ENCODE peak calls at places on chromosome 10, in five cellular contexts. H is small intestine, F is IMR-90, Z is pancreas, T is stomach. W is an unnamed sample.

GRCh38 chr10:126932516-126932915 is 27.3 kb downstream of the DOCK1 start:
- DNase-seq in T (no peak), F (no peak), Z (no peak), H (no peak), W (no peak)

GRCh38 chr10:97991875-97992274 is 38.5 kb downstream of the CRTAC1 start:
- DNase-seq in Z (no peak), H (peak; percentile 2), T (no peak), F (peak; percentile 17), W (no peak)

GRCh38 chr10:132388901-132389630 is 7.9 kb upstream of the PWWP2B start:
- DNase-seq in F (no peak), T (no peak), Z (peak; percentile 85), H (no peak), W (peak; percentile 56)

GRCh38 chr10:48324580-48324979 is 18.1 kb downstream of the MAPK8 start:
- DNase-seq in T (no peak), H (no peak), F (no peak), Z (no peak), W (no peak)

GRCh38 chr10:28858641-28859040 is 181.3 kb downstream of the BAMBI start:
- DNase-seq in F (no peak), T (no peak), H (no peak), Z (no peak), W (no peak)

GRCh38 chr10:117152668-117153067 is 14.6 kb upstream of the VAX1 start:
- DNase-seq in H (no peak), Z (no peak), F (no peak), T (no peak), W (no peak)

GRCh38 chr10:16967866-16968721 is 150.9 kb upstream of the RSU1 start:
- DNase-seq in T (no peak), H (no peak), F (peak; percentile 93), Z (no peak), W (no peak)

GRCh38 chr10:76285012-76285411 is 853.6 kb downstream of the LRMDA start:
- DNase-seq in F (peak; percentile 88), T (no peak), H (no peak), Z (no peak), W (no peak)

GRCh38 chr10:28494420-28494819 is 38.5 kb upstream of the WAC start:
- DNase-seq in F (no peak), T (no peak), Z (no peak), H (no peak), W (no peak)

GRCh38 chr10:97598407-97599271 is 9.1 kb downstream of the C10orf62 start:
- DNase-seq in Z (no peak), H (no peak), T (no peak), F (no peak), W (no peak)

GRCh38 chr10:89741126-89741762 is 39.9 kb downstream of the KIF20B start:
- DNase-seq in H (peak; percentile 6), Z (no peak), F (no peak), T (no peak), W (no peak)

GRCh38 chr10:124106241-124106905 is 13.0 kb upstream of the CHST15 start:
- DNase-seq in H (no peak), T (peak; percentile 77), F (peak; percentile 55), Z (peak; percentile 79), W (no peak)

GRCh38 chr10:69846252-69847000 is 44.7 kb downstream of the COL13A1 start:
- DNase-seq in F (peak; percentile 27), Z (no peak), T (no peak), H (no peak), W (no peak)

GRCh38 chr10:15472431-15473400 is 101.6 kb upstream of the FAM171A1 start:
- DNase-seq in Z (no peak), F (peak; percentile 7), T (no peak), H (no peak), W (no peak)

GRCh38 chr10:7662522-7662921 is 4.2 kb downstream of the ITIH5 start:
- DNase-seq in H (no peak), T (no peak), Z (no peak), F (no peak), W (no peak)

GRCh38 chr10:43225787-43226153 is 41.1 kb downstream of the RASGEF1A start:
- DNase-seq in F (no peak), Z (peak; percentile 9), H (no peak), T (no peak), W (peak; percentile 27)

GRCh38 chr10:84348431-84348830 is 20.0 kb downstream of the CCSER2 start:
- DNase-seq in F (peak; percentile 83), T (no peak), H (no peak), Z (no peak), W (no peak)

GRCh38 chr10:59536151-59536550 is 173.5 kb downstream of the SLC16A9 start:
- DNase-seq in H (no peak), F (peak; percentile 92), T (no peak), Z (no peak), W (no peak)

GRCh38 chr10:24821986-24822385 is 98.3 kb upstream of the ARHGAP21 start:
- DNase-seq in T (no peak), Z (no peak), H (peak; percentile 16), F (peak; percentile 49), W (no peak)

GRCh38 chr10:6770846-6771245 is 190.8 kb upstream of the PRKCQ start:
- DNase-seq in T (no peak), F (peak; percentile 29), Z (no peak), H (no peak), W (no peak)

GRCh38 chr10:101229275-101230184 is at the start of gene LBX1:
- DNase-seq in F (no peak), H (no peak), Z (no peak), T (no peak), W (no peak)

GRCh38 chr10:73506491-73506890 is 10.7 kb upstream of the PPP3CB start:
- DNase-seq in Z (no peak), F (peak; percentile 34), H (no peak), T (no peak), W (no peak)

GRCh38 chr10:97539523-97540200 is 32.9 kb upstream of the ANKRD2 start:
- DNase-seq in T (no peak), H (no peak), F (peak; percentile 84), Z (no peak), W (peak; percentile 41)

DNA sequence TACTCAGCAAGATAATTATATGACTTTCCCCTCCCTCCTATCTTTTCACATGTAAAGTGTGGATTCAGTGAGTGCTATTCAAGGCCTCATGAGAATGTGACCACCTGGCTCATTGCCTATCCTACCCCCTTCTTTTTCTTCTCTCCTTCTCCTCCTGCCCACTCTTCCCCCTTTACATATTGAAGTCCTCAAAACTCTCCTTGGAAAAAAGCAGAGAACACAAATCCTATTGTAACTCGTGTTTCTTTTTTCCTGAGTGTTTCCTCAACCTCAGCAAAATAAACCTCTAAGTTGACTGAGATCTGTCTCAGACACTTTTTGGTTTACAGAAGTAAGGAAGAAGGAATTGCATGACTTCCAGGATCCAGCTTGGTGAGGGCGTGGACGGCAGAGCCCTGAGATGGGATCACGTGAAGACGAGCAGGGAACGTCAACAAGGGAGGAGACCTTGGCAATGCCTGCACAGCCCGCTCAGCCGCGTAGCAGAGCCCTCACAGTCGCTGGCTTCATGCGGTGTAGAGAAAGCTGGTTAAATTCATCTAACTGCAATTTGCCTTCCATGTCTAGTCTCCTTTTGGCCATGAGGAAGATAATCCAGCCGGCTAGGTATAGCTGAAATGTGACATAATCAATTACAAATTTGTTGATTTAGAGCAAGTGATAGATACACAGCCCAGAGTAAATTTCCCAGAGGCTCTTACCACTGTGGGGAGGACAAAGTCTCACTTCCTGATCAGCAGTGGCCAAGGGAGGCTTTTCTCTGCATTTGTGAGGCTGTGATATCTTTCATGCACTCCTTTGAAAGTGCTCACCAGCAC is 75.7 kb downstream of the LYZL2 start:
- DNase-seq in F (peak; percentile 11), T (peak; percentile 35), H (peak; percentile 88), Z (no peak), W (peak; percentile 84)
- H3K4me3 ChIP-seq in F (no peak overlapping the region), T (peak overlapping the region; percentile 28), H (peak overlapping the region; percentile 27), Z (no peak overlapping the region), W (no peak overlapping the region)

GRCh38 chr10:1539216-1539615 is 198.1 kb downstream of the ADARB2 start:
- DNase-seq in Z (no peak), H (no peak), T (no peak), F (no peak), W (no peak)
- H3K4me1 ChIP-seq in Z (no peaks in the 10 kb centered on the region), H (no peaks in the 10 kb centered on the region), T (no peaks in the 10 kb centered on the region), F (no peaks in the 10 kb centered on the region), W (no peaks in the 10 kb centered on the region)

DNA sequence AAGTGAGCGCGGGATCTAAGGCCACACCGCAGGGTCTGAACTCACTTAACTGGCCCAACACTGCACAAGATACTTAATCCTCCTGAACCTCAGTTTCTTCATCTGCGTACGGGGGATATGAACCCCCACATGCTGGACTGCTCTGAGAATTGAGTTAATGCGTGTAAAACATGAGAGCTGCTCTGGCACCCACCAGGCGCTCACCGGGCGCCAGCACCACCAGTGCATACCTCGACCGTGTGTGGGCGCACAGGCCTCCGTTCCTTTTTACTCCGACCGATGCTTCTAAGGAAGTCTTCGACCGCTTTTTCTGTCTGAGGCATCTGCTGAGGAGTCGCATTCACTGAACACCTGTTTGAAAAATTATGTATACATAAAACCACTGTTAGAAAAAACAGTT is 27.2 kb downstream of the PITRM1 start:
- DNase-seq in H (no peak), T (no peak), F (no peak), Z (no peak), W (no peak)
- H3K36me3 ChIP-seq in H (peaks cover 33% of the 10 kb centered on the region), T (peaks cover 100% of the 10 kb centered on the region), F (peaks cover 76% of the 10 kb centered on the region), Z (peaks cover 24% of the 10 kb centered on the region), W (no peaks in the 10 kb centered on the region)

GRCh38 chr10:13633689-13634088 is 46.9 kb downstream of the PRPF18 start:
- DNase-seq in H (peak; percentile 3), Z (no peak), F (peak; percentile 69), T (no peak), W (no peak)
- H3K4me3 ChIP-seq in H (no peak overlapping the region), Z (no peak overlapping the region), F (no peak overlapping the region), T (no peak overlapping the region), W (no peak overlapping the region)

GRCh38 chr10:74926791-74927585 is 100.6 kb downstream of the KAT6B start:
- DNase-seq in H (no peak), T (no peak), F (no peak), Z (no peak), W (no peak)
- H3K4me1 ChIP-seq in H (peaks cover 13% of the 10 kb centered on the region), T (peaks cover 100% of the 10 kb centered on the region), F (peaks cover 28% of the 10 kb centered on the region), Z (peaks cover 82% of the 10 kb centered on the region), W (peaks cover 43% of the 10 kb centered on the region)

GRCh38 chr10:71816931-71817631 is 34.0 kb downstream of the PSAP start:
- DNase-seq in T (no peak), Z (no peak), H (no peak), F (no peak), W (no peak)

GRCh38 chr10:71816421-71816851 is 34.6 kb downstream of the PSAP start:
- DNase-seq in H (no peak), T (no peak), F (no peak), Z (no peak), W (no peak)

GRCh38 chr10:71814923-71815411 is 36.1 kb downstream of the PSAP start:
- DNase-seq in F (no peak), H (no peak), T (no peak), Z (no peak), W (peak; percentile 73)

GRCh38 chr10:71817831-71818268 is 33.2 kb downstream of the PSAP start:
- DNase-seq in H (no peak), Z (no peak), F (no peak), T (no peak), W (peak; percentile 91)

GRCh38 chr10:71815515-71816130 is 35.4 kb downstream of the PSAP start:
- DNase-seq in F (no peak), Z (no peak), T (no peak), H (no peak), W (no peak)
- H3K36me3 ChIP-seq in F (peaks cover 50% of the 10 kb centered on the region), Z (peaks cover 37% of the 10 kb centered on the region), T (peaks cover 60% of the 10 kb centered on the region), H (peaks cover 12% of the 10 kb centered on the region), W (peaks cover 6% of the 10 kb centered on the region)

W was measured in left lung.